ENCODE peak calls at places on chromosomes 16 and 17, in six cellular contexts. R is sigmoid colon, G is OCI-LY7, Y is HCT116, F is gastrocnemius medialis, D is H9. U is an unnamed sample. For H3K4me1, the result is how much of the 10 kb centered on the place peaks cover.

GRCh38 chr16:53546988-53547391 is 44.0 kb upstream of the AKTIP start:
- DNase-seq in R (no peak), G (no peak), Y (peak), F (no peak), D (peak), U (no peak)

GRCh38 chr16:72179592-72179991 is 7.6 kb upstream of the PMFBP1 start:
- DNase-seq in R (no peak), G (no peak), Y (no peak), F (no peak), D (no peak), U (no peak)

GRCh38 chr17:69967910-69968411 is 107.1 kb upstream of the KCNJ16 start:
- DNase-seq in R (no peak), G (no peak), Y (no peak), F (no peak), D (no peak), U (no peak)

GRCh38 chr17:3647769-3648540 is 11.4 kb downstream of the CTNS start:
- DNase-seq in R (no peak), G (peak), Y (peak), F (peak), D (peak), U (peak)

GRCh38 chr17:81345211-81346089 is 49.8 kb upstream of the BAHCC1 start:
- DNase-seq in R (peak), G (peak), Y (no peak), F (peak), D (peak), U (peak)

GRCh38 chr16:27495191-27495590 is 54.5 kb downstream of the GTF3C1 start:
- DNase-seq in R (peak), G (no peak), Y (no peak), F (no peak), D (no peak), U (no peak)

GRCh38 chr16:21302454-21302853 is 24.4 kb upstream of the CRYM start:
- DNase-seq in R (no peak), G (peak), Y (no peak), F (no peak), D (no peak), U (no peak)

GRCh38 chr16:84367750-84368320 is 503 bp upstream of the ATP2C2 start:
- DNase-seq in R (no peak), G (no peak), Y (no peak), F (no peak), D (no peak), U (peak)

GRCh38 chr17:9239821-9240658 is 218.7 kb downstream of the NTN1 start:
- DNase-seq in R (peak), G (peak), Y (peak), F (peak), D (peak), U (peak)

GRCh38 chr16:31063843-31064611 is 10.0 kb downstream of the ZNF668 start:
- DNase-seq in R (no peak), G (no peak), Y (no peak), F (no peak), D (no peak), U (peak)

GRCh38 chr17:79981090-79981489 is 54.6 kb downstream of the TBC1D16 start:
- DNase-seq in R (peak), G (no peak), Y (no peak), F (no peak), D (peak), U (no peak)

GRCh38 chr17:80000136-80000535 is 35.5 kb downstream of the TBC1D16 start:
- DNase-seq in R (no peak), G (no peak), Y (no peak), F (no peak), D (no peak), U (no peak)

GRCh38 chr17:76934561-76935320 is 66.5 kb downstream of the MGAT5B start:
- DNase-seq in R (no peak), G (no peak), Y (no peak), F (no peak), D (no peak), U (no peak)

GRCh38 chr17:48961516-48962233 is 6.7 kb downstream of the GIP start:
- DNase-seq in R (no peak), G (no peak), Y (no peak), F (no peak), D (peak), U (no peak)

GRCh38 chr16:62213763-62214162 is 177.5 kb upstream of the CDH8 start:
- DNase-seq in R (no peak), G (peak), Y (no peak), F (no peak), D (peak), U (no peak)

GRCh38 chr17:66466933-66467367 is 164.5 kb downstream of the PRKCA start:
- DNase-seq in R (peak), G (no peak), Y (peak), F (no peak), D (peak), U (no peak)
- H3K4me1 ChIP-seq in R (half or more), G (under half), Y (half or more), F (under half), D (under half), U (half or more)

GRCh38 chr16:2237076-2237551 is 870 bp downstream of the DNASE1L2 start:
- DNase-seq in R (peak), G (no peak), Y (no peak), F (no peak), D (no peak), U (no peak)
- H3K4me1 ChIP-seq in R (under half), G (under half), Y (under half), F (under half), D (under half), U (under half)

DNA sequence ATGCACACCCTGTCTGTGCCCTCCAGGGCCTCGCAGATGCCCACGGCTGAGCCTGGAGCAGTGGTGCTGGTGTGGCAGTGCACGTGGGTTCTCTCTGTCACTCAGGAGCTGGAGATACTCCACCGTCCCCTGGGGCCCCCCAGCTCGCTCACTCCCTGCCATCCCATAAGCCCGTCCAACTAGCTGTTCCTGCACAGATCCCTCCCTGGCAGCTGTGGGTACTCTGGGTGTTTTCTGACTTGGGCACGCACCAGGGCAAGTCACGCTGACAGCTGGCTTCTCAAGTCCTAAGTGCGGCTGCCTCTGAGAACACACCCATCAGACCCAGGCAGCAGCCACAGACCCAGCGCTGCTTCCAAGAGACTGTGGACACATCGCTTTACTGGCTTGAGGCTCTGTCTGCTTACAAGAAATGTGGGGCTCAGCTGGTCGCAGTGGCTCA is 25.4 kb upstream of the ITGB4 start:
- DNase-seq in R (peak), G (no peak), Y (no peak), F (peak), D (no peak), U (no peak)
- H3K4me1 ChIP-seq in R (half or more), G (under half), Y (half or more), F (half or more), D (under half), U (half or more)

GRCh38 chr17:64016248-64016784 is 4.1 kb downstream of the ICAM2 start:
- DNase-seq in R (no peak), G (peak), Y (no peak), F (no peak), D (no peak), U (no peak)
- H3K4me1 ChIP-seq in R (under half), G (half or more), Y (under half), F (under half), D (under half), U (under half)

DNA sequence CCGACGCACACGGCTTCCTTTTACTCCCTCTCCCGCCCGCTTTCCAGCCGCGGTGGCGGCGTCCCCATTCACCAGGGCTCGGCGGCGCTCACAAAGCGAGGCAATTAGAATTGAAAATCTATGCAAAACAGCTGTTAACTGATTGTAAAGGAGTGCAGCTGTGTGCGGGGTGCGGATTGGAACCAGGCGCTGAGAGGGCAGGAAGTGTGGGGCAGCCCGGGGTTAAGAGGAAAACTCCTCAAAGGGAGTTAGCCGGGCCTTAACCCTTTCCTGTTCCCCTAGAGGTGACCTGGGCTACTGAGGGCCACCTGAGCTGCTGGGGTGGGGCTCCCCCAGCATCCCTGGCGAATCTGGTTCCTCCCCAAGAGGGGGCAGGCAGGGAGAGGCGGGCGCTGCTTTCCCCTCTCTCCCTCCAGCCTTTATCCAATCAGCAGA is 5.8 kb upstream of the GSE1 start:
- DNase-seq in R (no peak), G (peak), Y (no peak), F (no peak), D (peak), U (peak)
- H3K4me1 ChIP-seq in R (half or more), G (half or more), Y (under half), F (under half), D (under half), U (half or more)